ENCODE peak calls at places on chromosomes 7 and 10, in four cellular contexts. Q, A, C and D are unnamed samples. For H3K9me3, the result is how much of the 10 kb centered on the place peaks cover.

GRCh38 chr7:44959433-44959951 is 19.3 kb downstream of the MYO1G start:
- DNase-seq in C (peak), Q (no peak), A (no peak), D (peak)

GRCh38 chr7:33757563-33758165 is 147.7 kb upstream of the BMPER start:
- DNase-seq in C (peak), A (peak), Q (no peak), D (peak)

GRCh38 chr10:6203331-6204062 is 765 bp downstream of the PFKFB3 start:
- DNase-seq in Q (no peak), C (peak), A (peak), D (peak)

GRCh38 chr7:149787428-149788299 is 14.3 kb upstream of the ZNF467 start:
- DNase-seq in A (peak), C (peak), Q (no peak), D (no peak)

GRCh38 chr10:84256510-84257342 is 11.9 kb downstream of the RGR start:
- DNase-seq in Q (peak), C (no peak), A (peak), D (peak)

GRCh38 chr7:130822642-130823041 is 88.6 kb upstream of the KLF14 start:
- DNase-seq in Q (no peak), C (no peak), A (no peak), D (no peak)

GRCh38 chr10:6912424-6912823 is 332.3 kb upstream of the PRKCQ start:
- DNase-seq in A (no peak), Q (no peak), C (no peak), D (no peak)

GRCh38 chr7:33979300-33979806 is 74.0 kb downstream of the BMPER start:
- DNase-seq in A (no peak), C (no peak), Q (no peak), D (no peak)

GRCh38 chr7:107564553-107565298 is 955 bp downstream of the DUS4L start:
- DNase-seq in Q (no peak), A (no peak), C (no peak), D (no peak)
- H3K4me3 ChIP-seq in Q (peak), A (peak), C (peak), D (peak)

GRCh38 chr7:103065666-103066065 is 8.9 kb downstream of the FBXL13 start:
- DNase-seq in Q (no peak), C (peak), A (peak), D (peak)
- TF ChIP-seq CTCF in Q (peak), C (peak), A (peak), D (peak)

DNA sequence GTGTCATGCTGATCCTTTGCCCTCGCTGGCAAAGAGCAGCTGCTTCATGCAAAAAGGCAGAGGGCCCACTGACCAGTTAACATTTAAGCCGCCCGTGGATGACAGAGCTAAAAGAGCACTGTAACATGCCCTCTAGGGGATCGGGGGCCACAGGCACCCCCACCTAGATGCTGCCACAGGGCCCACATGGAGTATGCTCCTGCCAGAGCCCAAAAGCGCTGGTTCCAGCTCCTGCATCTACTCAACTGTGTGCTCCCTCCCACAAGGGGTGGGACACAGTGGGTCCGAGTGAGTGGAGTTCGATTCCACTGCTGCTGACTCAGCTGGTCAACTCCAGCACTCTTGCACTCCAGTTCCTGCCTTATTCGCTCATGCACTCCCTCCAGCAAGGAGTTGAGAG is 199.8 kb upstream of the CNTNAP2 start:
- DNase-seq in C (no peak), Q (no peak), A (no peak), D (no peak)
- H3K9me3 ChIP-seq in C (under half), Q (under half), A (under half), D (under half)

GRCh38 chr7:131908719-131909118 is 352.3 kb upstream of the PODXL start:
- DNase-seq in C (no peak), Q (no peak), A (no peak), D (no peak)
- H3K4me3 ChIP-seq in C (no peak), Q (no peak), A (no peak), D (no peak)

GRCh38 chr7:121163699-121164098 is 165.1 kb upstream of the WNT16 start:
- DNase-seq in A (no peak), C (no peak), Q (no peak), D (no peak)
- TF ChIP-seq CTCF in A (no peak), C (no peak), Q (no peak), D (no peak)

DNA sequence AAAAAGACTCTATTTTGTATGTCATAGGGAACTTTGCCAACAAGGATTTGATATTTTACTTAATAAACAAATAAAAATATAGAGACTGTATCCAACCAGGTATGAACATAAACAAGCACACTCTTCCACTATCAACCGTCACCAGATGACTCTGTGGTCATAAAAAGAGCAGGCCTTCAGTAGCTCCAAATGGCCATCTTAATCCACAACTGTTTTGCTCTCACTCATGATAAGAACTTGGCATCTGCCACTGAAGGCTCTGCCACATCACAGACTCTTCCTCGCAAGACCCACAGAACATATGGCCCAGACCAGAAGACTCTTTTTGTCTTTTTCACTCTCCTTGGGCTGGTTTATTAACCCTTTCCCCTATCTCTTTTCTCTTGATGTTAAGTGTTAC is 98.7 kb upstream of the POM121L12 start:
- DNase-seq in C (no peak), A (no peak), Q (no peak), D (no peak)
- H3K9me3 ChIP-seq in C (under half), A (under half), Q (under half), D (under half)